ENCODE peak calls at places on chromosomes 11 and 22, in five cellular contexts. S is IMR-90, B is H9, M is neuronal stem cell, U is H1. C is an unnamed sample.

GRCh38 chr11:44505591-44506054 is 59.8 kb upstream of the CD82 start:
- DNase-seq in M (no peak), S (peak; percentile 61), U (no peak), B (no peak), C (peak; percentile 54)

GRCh38 chr11:69249641-69250502 is 44.1 kb upstream of the MYEOV start:
- DNase-seq in B (peak; percentile 87), S (peak; percentile 69), U (peak; percentile 67), M (no peak), C (peak; percentile 89)

GRCh38 chr11:66718320-66718971 is 10.6 kb downstream of the SPTBN2 start:
- DNase-seq in B (peak; percentile 56), M (no peak), U (peak; percentile 62), S (no peak), C (no peak)

GRCh38 chr11:36360833-36361232 is 64.7 kb downstream of the PRR5L start:
- DNase-seq in M (no peak), U (no peak), B (no peak), S (no peak), C (no peak)

GRCh38 chr22:29750029-29750428 is 16.8 kb downstream of the ZMAT5 start:
- DNase-seq in M (no peak), S (no peak), B (no peak), U (no peak), C (no peak)

GRCh38 chr11:84501750-84502149 is 1125.4 kb downstream of the DLG2 start:
- DNase-seq in S (no peak), U (no peak), B (no peak), M (no peak), C (no peak)

GRCh38 chr11:75813622-75814039 is 1.4 kb upstream of the UVRAG start:
- DNase-seq in M (no peak), U (no peak), B (no peak), S (peak; percentile 20), C (peak; percentile 37)

GRCh38 chr11:109264128-109264527 is 157.9 kb upstream of the C11orf87 start:
- DNase-seq in M (no peak), S (no peak), U (no peak), B (no peak), C (no peak)

GRCh38 chr11:87031433-87032170 is 6.1 kb upstream of the TMEM135 start:
- DNase-seq in B (no peak), U (no peak), M (no peak), S (no peak), C (no peak)

GRCh38 chr22:19844423-19845368 is 10.0 kb downstream of the GNB1L start:
- DNase-seq in B (no peak), U (peak; percentile 48), S (peak; percentile 40), M (no peak), C (no peak)

GRCh38 chr22:43042101-43042780 is 27.3 kb upstream of the PACSIN2 start:
- DNase-seq in S (peak; percentile 24), U (no peak), B (no peak), M (no peak), C (no peak)

GRCh38 chr11:71474771-71475483 is 21.9 kb downstream of the NADSYN1 start:
- DNase-seq in B (no peak), U (no peak), M (no peak), S (no peak), C (no peak)

GRCh38 chr11:70826541-70826943 is 425.8 kb downstream of the SHANK2 start:
- DNase-seq in B (peak; percentile 57), M (peak; percentile 57), U (peak; percentile 69), S (no peak), C (peak; percentile 66)

GRCh38 chr22:19875061-19875530 is 20.4 kb upstream of the GNB1L start:
- DNase-seq in U (no peak), B (peak; percentile 26), M (no peak), S (no peak), C (no peak)

GRCh38 chr22:50621491-50621880 is 6.5 kb downstream of the ARSA start:
- DNase-seq in B (peak; percentile 18), U (no peak), S (no peak), M (no peak), C (no peak)

GRCh38 chr22:48528221-48528915 is 1299.3 kb downstream of the BRD1 start:
- DNase-seq in M (no peak), B (no peak), S (no peak), U (no peak), C (no peak)

GRCh38 chr11:6703247-6704063 is 20.3 kb upstream of the MRPL17 start:
- DNase-seq in S (peak; percentile 57), B (peak; percentile 57), M (peak; percentile 27), U (no peak), C (peak; percentile 78)

GRCh38 chr11:57458060-57458409 is 2.3 kb upstream of the RTN4RL2 start:
- DNase-seq in S (no peak), U (peak; percentile 67), B (peak; percentile 70), M (no peak), C (peak; percentile 82)

GRCh38 chr11:115222863-115223530 is 281.2 kb downstream of the CADM1 start:
- DNase-seq in U (no peak), B (no peak), M (no peak), S (no peak), C (no peak)

GRCh38 chr11:122322369-122322768 is 206.4 kb upstream of the BLID start:
- DNase-seq in M (no peak), B (no peak), S (peak; percentile 74), U (no peak), C (no peak)

GRCh38 chr11:93510196-93510898 is 32.8 kb downstream of the SMCO4 start:
- DNase-seq in B (no peak), U (no peak), S (no peak), M (no peak), C (no peak)

GRCh38 chr11:96426356-96427103 is 36.7 kb downstream of the JRKL start:
- DNase-seq in U (no peak), S (peak; percentile 61), M (peak; percentile 44), B (no peak), C (peak; percentile 42)

GRCh38 chr22:26494506-26494905 is 10.8 kb downstream of the SRRD start:
- DNase-seq in B (no peak), M (no peak), S (no peak), U (no peak), C (no peak)

GRCh38 chr11:16818284-16818683 is 79.8 kb downstream of the C11orf58 start:
- DNase-seq in U (no peak), B (no peak), M (no peak), S (no peak), C (no peak)

GRCh38 chr11:16825091-16825490 is 86.6 kb downstream of the C11orf58 start:
- DNase-seq in B (no peak), U (no peak), M (peak; percentile 43), S (no peak), C (peak; percentile 87)

GRCh38 chr11:16817321-16817720 is 78.9 kb downstream of the C11orf58 start:
- DNase-seq in M (no peak), S (no peak), B (no peak), U (no peak), C (no peak)

GRCh38 chr11:16816358-16817270 is 78.2 kb downstream of the C11orf58 start:
- DNase-seq in M (no peak), B (no peak), S (no peak), U (no peak), C (no peak)

GRCh38 chr11:16820324-16821092 is 82.1 kb downstream of the C11orf58 start:
- DNase-seq in U (peak; percentile 66), B (peak; percentile 86), S (peak; percentile 61), M (peak; percentile 71), C (peak; percentile 97)
- H2BK120ac ChIP-seq in U (no peak overlapping the region), B (no peak overlapping the region), S (no peak overlapping the region), M (no peak overlapping the region), C (no peak overlapping the region)

DNA sequence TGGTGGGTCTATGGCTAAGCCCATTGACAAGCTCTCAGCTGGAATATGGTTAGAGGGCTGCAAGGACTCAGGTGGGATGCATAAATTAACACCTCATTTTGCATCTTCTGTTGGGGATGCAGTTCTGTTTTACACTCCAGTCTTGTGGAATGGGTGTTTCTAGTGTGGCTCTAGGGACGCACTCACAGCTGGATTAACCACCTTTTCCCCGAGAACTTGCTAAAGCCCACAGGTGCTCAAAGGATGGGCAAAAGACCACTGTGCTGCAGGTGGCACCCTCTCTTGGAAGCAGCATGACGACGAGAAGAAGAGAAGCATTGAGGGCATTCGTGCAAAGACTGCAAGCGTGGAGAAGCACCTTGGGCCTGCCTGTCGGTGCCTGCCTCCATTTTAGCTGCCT is 6.9 kb downstream of the BARX2 start:
- DNase-seq in M (no peak), S (no peak), B (no peak), U (no peak), C (no peak)
- H3K23ac ChIP-seq in M (no peak overlapping the region), S (no peak overlapping the region), B (no peak overlapping the region), U (no peak overlapping the region), C (no peak overlapping the region)

GRCh38 chr11:3904228-3904627 is 48.8 kb downstream of the STIM1 start:
- DNase-seq in S (no peak), U (no peak), M (no peak), B (no peak), C (no peak)

GRCh38 chr11:3906166-3906565 is 50.7 kb downstream of the STIM1 start:
- DNase-seq in B (no peak), M (no peak), U (no peak), S (no peak), C (no peak)

GRCh38 chr11:3903207-3903896 is 47.9 kb downstream of the STIM1 start:
- DNase-seq in M (no peak), B (no peak), U (no peak), S (no peak), C (no peak)

GRCh38 chr11:3907590-3907989 is 52.1 kb downstream of the STIM1 start:
- DNase-seq in U (no peak), M (no peak), S (no peak), B (no peak), C (no peak)

GRCh38 chr11:3905080-3905953 is 49.9 kb downstream of the STIM1 start:
- DNase-seq in S (peak; percentile 76), M (no peak), U (no peak), B (no peak), C (peak; percentile 34)
- H2BK5ac ChIP-seq in S (peak overlapping the region; percentile 12), M (no peak overlapping the region), U (no peak overlapping the region), B (no peak overlapping the region), C (no peak overlapping the region)

DNA sequence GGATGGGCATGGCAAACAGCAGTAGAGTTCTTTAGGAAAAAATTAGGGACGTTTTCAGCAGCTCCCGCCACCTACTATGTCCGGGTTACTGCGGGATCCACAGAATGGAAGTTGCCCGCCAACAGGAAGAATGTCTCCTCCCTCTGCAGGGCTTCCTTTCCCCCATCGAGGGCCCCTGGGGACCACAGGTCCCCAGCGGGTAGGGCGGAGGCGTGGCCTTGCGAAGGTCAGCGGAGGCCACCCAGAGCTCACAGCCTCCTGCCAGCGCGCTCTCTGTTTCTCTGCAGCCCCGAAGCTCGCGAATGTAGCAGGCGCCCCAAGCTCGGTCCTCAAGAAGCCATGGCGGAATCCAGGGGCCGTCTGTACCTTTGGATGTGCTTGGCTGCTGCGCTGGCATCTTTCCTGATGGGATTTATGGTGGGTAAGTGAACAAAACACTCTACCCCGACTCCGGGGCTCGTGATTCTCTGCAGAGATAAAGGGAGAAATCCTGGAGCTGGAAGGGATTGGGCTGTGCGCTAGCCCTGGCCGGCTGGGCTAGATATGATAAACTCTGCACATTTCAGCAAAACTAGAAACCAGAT is at the start of gene NAALAD2:
- DNase-seq in M (peak; percentile 70), B (peak; percentile 80), U (peak; percentile 77), S (peak; percentile 9), C (peak; percentile 72)
- H2BK120ac ChIP-seq in M (no peak within 1 kb of the TSS), B (no peak within 1 kb of the TSS), U (peak within 1 kb of the TSS; percentile 86), S (no peak within 1 kb of the TSS), C (no peak within 1 kb of the TSS)

GRCh38 chr11:21615871-21616270 is 577.0 kb upstream of the ANO5 start:
- DNase-seq in U (no peak), M (no peak), B (no peak), S (no peak), C (no peak)
- H3K23ac ChIP-seq in U (no peak overlapping the region), M (no peak overlapping the region), B (no peak overlapping the region), S (no peak overlapping the region), C (no peak overlapping the region)

C was measured in mesendoderm.